ENCODE peak calls at places on chromosomes 2 and 18, in seven cellular contexts. One of them, this sample, is unnamed.

GRCh38 chr2:96143231-96143847 is 1.9 kb downstream of the DUSP2 start:
- DNase-seq in Panc1: no peak
- DNase-seq in hippocampal formation: no peak
- DNase-seq in T1000: no peak
- DNase-seq in cardiac septum: peak
- DNase-seq in foreskin fibroblast: no peak
- DNase-seq in cardiac fibroblast: no peak
- DNase-seq in this sample: no peak

GRCh38 chr2:88600038-88600465 is 27.2 kb downstream of the EIF2AK3 start:
- DNase-seq in Panc1: peak
- DNase-seq in hippocampal formation: peak
- DNase-seq in T1000: peak
- DNase-seq in cardiac septum: no peak
- DNase-seq in foreskin fibroblast: peak
- DNase-seq in cardiac fibroblast: peak
- DNase-seq in this sample: peak

GRCh38 chr18:60656563-60656962 is 284.0 kb upstream of the MC4R start:
- DNase-seq in Panc1: no peak
- DNase-seq in hippocampal formation: no peak
- DNase-seq in T1000: no peak
- DNase-seq in cardiac septum: no peak
- DNase-seq in foreskin fibroblast: no peak
- DNase-seq in cardiac fibroblast: no peak
- DNase-seq in this sample: no peak

GRCh38 chr2:236684534-236685256 is 115.1 kb downstream of the ACKR3 start:
- DNase-seq in Panc1: no peak
- DNase-seq in hippocampal formation: no peak
- DNase-seq in T1000: no peak
- DNase-seq in cardiac septum: peak
- DNase-seq in foreskin fibroblast: no peak
- DNase-seq in cardiac fibroblast: no peak
- DNase-seq in this sample: no peak

GRCh38 chr2:55966431-55967118 is 43.0 kb upstream of the EFEMP1 start:
- DNase-seq in Panc1: no peak
- DNase-seq in hippocampal formation: peak
- DNase-seq in T1000: no peak
- DNase-seq in cardiac septum: no peak
- DNase-seq in foreskin fibroblast: no peak
- DNase-seq in cardiac fibroblast: peak
- DNase-seq in this sample: no peak

GRCh38 chr2:24337958-24338357 is 22.4 kb downstream of the ITSN2 start:
- DNase-seq in Panc1: no peak
- DNase-seq in hippocampal formation: no peak
- DNase-seq in T1000: no peak
- DNase-seq in cardiac septum: no peak
- DNase-seq in foreskin fibroblast: no peak
- DNase-seq in cardiac fibroblast: no peak
- DNase-seq in this sample: no peak

GRCh38 chr18:42617086-42617725 is 498.3 kb downstream of the RIT2 start:
- DNase-seq in Panc1: no peak
- DNase-seq in hippocampal formation: no peak
- DNase-seq in T1000: no peak
- DNase-seq in cardiac septum: no peak
- DNase-seq in foreskin fibroblast: no peak
- DNase-seq in cardiac fibroblast: no peak
- DNase-seq in this sample: no peak

GRCh38 chr2:66573866-66574265 is 138.9 kb downstream of the MEIS1 start:
- DNase-seq in Panc1: no peak
- DNase-seq in hippocampal formation: no peak
- DNase-seq in T1000: no peak
- DNase-seq in cardiac septum: no peak
- DNase-seq in foreskin fibroblast: no peak
- DNase-seq in cardiac fibroblast: no peak
- DNase-seq in this sample: no peak

GRCh38 chr18:48874701-48875162 is 76.0 kb downstream of the SMAD7 start:
- DNase-seq in Panc1: no peak
- DNase-seq in hippocampal formation: no peak
- DNase-seq in T1000: no peak
- DNase-seq in cardiac septum: no peak
- DNase-seq in foreskin fibroblast: no peak
- DNase-seq in cardiac fibroblast: no peak
- DNase-seq in this sample: no peak

GRCh38 chr2:123720760-123721159 is 304.3 kb upstream of the CNTNAP5 start:
- DNase-seq in Panc1: no peak
- DNase-seq in hippocampal formation: no peak
- DNase-seq in T1000: no peak
- DNase-seq in cardiac septum: no peak
- DNase-seq in foreskin fibroblast: no peak
- DNase-seq in cardiac fibroblast: no peak
- DNase-seq in this sample: peak

GRCh38 chr2:54894467-54894866 is 155.8 kb downstream of the RTN4 start:
- DNase-seq in Panc1: no peak
- DNase-seq in hippocampal formation: no peak
- DNase-seq in T1000: no peak
- DNase-seq in cardiac septum: no peak
- DNase-seq in foreskin fibroblast: no peak
- DNase-seq in cardiac fibroblast: peak
- DNase-seq in this sample: no peak

GRCh38 chr2:30775833-30776232 is 31.4 kb downstream of the CAPN13 start:
- DNase-seq in Panc1: no peak
- DNase-seq in hippocampal formation: no peak
- DNase-seq in T1000: no peak
- DNase-seq in cardiac septum: no peak
- DNase-seq in foreskin fibroblast: no peak
- DNase-seq in cardiac fibroblast: peak
- DNase-seq in this sample: no peak

GRCh38 chr18:65754121-65754520 is 3.3 kb downstream of the CDH7 start:
- DNase-seq in Panc1: no peak
- DNase-seq in hippocampal formation: no peak
- DNase-seq in T1000: no peak
- DNase-seq in cardiac septum: no peak
- DNase-seq in foreskin fibroblast: no peak
- DNase-seq in cardiac fibroblast: no peak
- DNase-seq in this sample: no peak

GRCh38 chr2:80126596-80127189 is 177.9 kb downstream of the LRRTM1 start:
- DNase-seq in Panc1: no peak
- DNase-seq in hippocampal formation: peak
- DNase-seq in T1000: no peak
- DNase-seq in cardiac septum: no peak
- DNase-seq in foreskin fibroblast: peak
- DNase-seq in cardiac fibroblast: peak
- DNase-seq in this sample: no peak

GRCh38 chr2:18346364-18346763 is 214.1 kb downstream of the RDH14 start:
- DNase-seq in Panc1: no peak
- DNase-seq in hippocampal formation: no peak
- DNase-seq in T1000: no peak
- DNase-seq in cardiac septum: no peak
- DNase-seq in foreskin fibroblast: no peak
- DNase-seq in cardiac fibroblast: peak
- DNase-seq in this sample: peak

GRCh38 chr2:128281852-128282245 is 36.8 kb downstream of the HS6ST1 start:
- DNase-seq in Panc1: no peak
- DNase-seq in hippocampal formation: no peak
- DNase-seq in T1000: no peak
- DNase-seq in cardiac septum: no peak
- DNase-seq in foreskin fibroblast: no peak
- DNase-seq in cardiac fibroblast: no peak
- DNase-seq in this sample: peak

GRCh38 chr2:44280869-44281268 is 5.6 kb downstream of the SLC3A1 start:
- DNase-seq in Panc1: no peak
- DNase-seq in hippocampal formation: no peak
- DNase-seq in T1000: no peak
- DNase-seq in cardiac septum: no peak
- DNase-seq in foreskin fibroblast: no peak
- DNase-seq in cardiac fibroblast: no peak
- DNase-seq in this sample: no peak

GRCh38 chr18:37476182-37476581 is 89.4 kb downstream of the CELF4 start:
- DNase-seq in Panc1: no peak
- DNase-seq in hippocampal formation: no peak
- DNase-seq in T1000: no peak
- DNase-seq in cardiac septum: no peak
- DNase-seq in foreskin fibroblast: peak
- DNase-seq in cardiac fibroblast: peak
- DNase-seq in this sample: no peak

GRCh38 chr2:16036951-16037350 is 96.6 kb downstream of the MYCN start:
- DNase-seq in Panc1: no peak
- DNase-seq in hippocampal formation: no peak
- DNase-seq in T1000: no peak
- DNase-seq in cardiac septum: no peak
- DNase-seq in foreskin fibroblast: no peak
- DNase-seq in cardiac fibroblast: no peak
- DNase-seq in this sample: no peak

GRCh38 chr2:206611736-206612135 is 30.6 kb upstream of the FAM237A start:
- DNase-seq in Panc1: no peak
- DNase-seq in hippocampal formation: no peak
- DNase-seq in T1000: no peak
- DNase-seq in cardiac septum: no peak
- DNase-seq in foreskin fibroblast: no peak
- DNase-seq in cardiac fibroblast: no peak
- DNase-seq in this sample: no peak

GRCh38 chr2:189421644-189422043 is 19.6 kb upstream of the WDR75 start:
- DNase-seq in Panc1: no peak
- DNase-seq in hippocampal formation: no peak
- DNase-seq in T1000: peak
- DNase-seq in cardiac septum: no peak
- DNase-seq in foreskin fibroblast: peak
- DNase-seq in cardiac fibroblast: peak
- DNase-seq in this sample: peak

GRCh38 chr18:55513199-55513598 is 74.8 kb downstream of the TCF4 start:
- DNase-seq in Panc1: no peak
- DNase-seq in hippocampal formation: no peak
- DNase-seq in T1000: no peak
- DNase-seq in cardiac septum: no peak
- DNase-seq in foreskin fibroblast: no peak
- DNase-seq in cardiac fibroblast: peak
- DNase-seq in this sample: no peak

GRCh38 chr2:229650886-229651285 is 63.5 kb downstream of the DNER start:
- DNase-seq in Panc1: no peak
- DNase-seq in hippocampal formation: no peak
- DNase-seq in T1000: no peak
- DNase-seq in cardiac septum: no peak
- DNase-seq in foreskin fibroblast: no peak
- DNase-seq in cardiac fibroblast: no peak
- DNase-seq in this sample: no peak

GRCh38 chr2:219060821-219061791 is at the start of gene IHH:
- DNase-seq in Panc1: no peak
- DNase-seq in hippocampal formation: no peak
- DNase-seq in T1000: no peak
- DNase-seq in cardiac septum: no peak
- DNase-seq in foreskin fibroblast: no peak
- DNase-seq in cardiac fibroblast: no peak
- DNase-seq in this sample: no peak

GRCh38 chr2:109230980-109231420 is 102.0 kb downstream of the SH3RF3 start:
- DNase-seq in Panc1: no peak
- DNase-seq in hippocampal formation: no peak
- DNase-seq in T1000: no peak
- DNase-seq in cardiac septum: no peak
- DNase-seq in foreskin fibroblast: no peak
- DNase-seq in cardiac fibroblast: no peak
- DNase-seq in this sample: no peak

GRCh38 chr2:69125816-69126215 is 112.8 kb downstream of the ANTXR1 start:
- DNase-seq in Panc1: no peak
- DNase-seq in hippocampal formation: no peak
- DNase-seq in T1000: no peak
- DNase-seq in cardiac septum: no peak
- DNase-seq in foreskin fibroblast: no peak
- DNase-seq in cardiac fibroblast: no peak
- DNase-seq in this sample: no peak

GRCh38 chr2:78309460-78309859 is 716.0 kb upstream of the REG3G start:
- DNase-seq in Panc1: no peak
- DNase-seq in hippocampal formation: no peak
- DNase-seq in T1000: no peak
- DNase-seq in cardiac septum: no peak
- DNase-seq in foreskin fibroblast: no peak
- DNase-seq in cardiac fibroblast: no peak
- DNase-seq in this sample: no peak

GRCh38 chr2:241940329-241940728 is 70.8 kb downstream of the RTP5 start:
- DNase-seq in Panc1: no peak
- DNase-seq in hippocampal formation: no peak
- DNase-seq in T1000: no peak
- DNase-seq in cardiac septum: no peak
- DNase-seq in foreskin fibroblast: no peak
- DNase-seq in cardiac fibroblast: no peak
- DNase-seq in this sample: no peak

GRCh38 chr2:100786297-100786658 is 33.7 kb upstream of the NPAS2 start:
- DNase-seq in Panc1: no peak
- DNase-seq in hippocampal formation: peak
- DNase-seq in T1000: peak
- DNase-seq in cardiac septum: no peak
- DNase-seq in foreskin fibroblast: peak
- DNase-seq in cardiac fibroblast: peak
- DNase-seq in this sample: peak

GRCh38 chr2:20618886-20619521 is 31.9 kb downstream of the HS1BP3 start:
- DNase-seq in Panc1: no peak
- DNase-seq in hippocampal formation: no peak
- DNase-seq in T1000: no peak
- DNase-seq in cardiac septum: peak
- DNase-seq in foreskin fibroblast: no peak
- DNase-seq in cardiac fibroblast: no peak
- DNase-seq in this sample: no peak

GRCh38 chr2:193502363-193503035 is 1307.8 kb upstream of the TMEFF2 start:
- DNase-seq in Panc1: no peak
- DNase-seq in hippocampal formation: no peak
- DNase-seq in T1000: no peak
- DNase-seq in cardiac septum: no peak
- DNase-seq in foreskin fibroblast: no peak
- DNase-seq in cardiac fibroblast: no peak
- DNase-seq in this sample: no peak

GRCh38 chr18:3256693-3257626 is 5.0 kb upstream of the MYL12B start:
- DNase-seq in Panc1: no peak
- DNase-seq in hippocampal formation: no peak
- DNase-seq in T1000: no peak
- DNase-seq in cardiac septum: no peak
- DNase-seq in foreskin fibroblast: no peak
- DNase-seq in cardiac fibroblast: peak
- DNase-seq in this sample: no peak

GRCh38 chr18:69948919-69949537 is 1.4 kb upstream of the CD226 start:
- DNase-seq in Panc1: no peak
- DNase-seq in hippocampal formation: no peak
- DNase-seq in T1000: no peak
- DNase-seq in cardiac septum: no peak
- DNase-seq in foreskin fibroblast: peak
- DNase-seq in cardiac fibroblast: peak
- DNase-seq in this sample: no peak

GRCh38 chr2:74425523-74425922 is 4.0 kb downstream of the WDR54 start:
- DNase-seq in Panc1: no peak
- DNase-seq in hippocampal formation: no peak
- DNase-seq in T1000: no peak
- DNase-seq in cardiac septum: peak
- DNase-seq in foreskin fibroblast: no peak
- DNase-seq in cardiac fibroblast: no peak
- DNase-seq in this sample: no peak

GRCh38 chr2:178220814-178221213 is 26.5 kb downstream of the OSBPL6 start:
- DNase-seq in Panc1: no peak
- DNase-seq in hippocampal formation: no peak
- DNase-seq in T1000: no peak
- DNase-seq in cardiac septum: no peak
- DNase-seq in foreskin fibroblast: no peak
- DNase-seq in cardiac fibroblast: no peak
- DNase-seq in this sample: no peak

GRCh38 chr2:162480067-162480466 is 136.1 kb downstream of the GCA start:
- DNase-seq in Panc1: no peak
- DNase-seq in hippocampal formation: no peak
- DNase-seq in T1000: no peak
- DNase-seq in cardiac septum: no peak
- DNase-seq in foreskin fibroblast: no peak
- DNase-seq in cardiac fibroblast: no peak
- DNase-seq in this sample: no peak

GRCh38 chr18:79949571-79950439 is 1.6 kb downstream of the SLC66A2 start:
- DNase-seq in Panc1: no peak
- DNase-seq in hippocampal formation: no peak
- DNase-seq in T1000: no peak
- DNase-seq in cardiac septum: peak
- DNase-seq in foreskin fibroblast: no peak
- DNase-seq in cardiac fibroblast: peak
- DNase-seq in this sample: no peak

GRCh38 chr2:85605406-85606115 is 3.1 kb upstream of the TMEM150A start:
- DNase-seq in Panc1: no peak
- DNase-seq in hippocampal formation: no peak
- DNase-seq in T1000: no peak
- DNase-seq in cardiac septum: no peak
- DNase-seq in foreskin fibroblast: peak
- DNase-seq in cardiac fibroblast: peak
- DNase-seq in this sample: no peak

This sample was measured in T47D.